ENCODE peak calls at places on chromosomes 6 and 20, in four cellular contexts. Q, G, S and Z are unnamed samples.

GRCh38 chr6:63764318-63764916 is 128.8 kb downstream of the PHF3 start:
- DNase-seq in Q (no peak), G (no peak), S (peak), Z (peak)

GRCh38 chr6:43835872-43836419 is 65.9 kb downstream of the VEGFA start:
- DNase-seq in S (no peak), G (no peak), Q (no peak), Z (no peak)

GRCh38 chr20:50567860-50568548 is 57.8 kb downstream of the PTPN1 start:
- DNase-seq in G (no peak), Q (no peak), S (no peak), Z (no peak)

GRCh38 chr6:108562503-108562993 is 1.8 kb downstream of the FOXO3 start:
- DNase-seq in Q (peak), G (peak), S (peak), Z (peak)

GRCh38 chr6:16649895-16650294 is 111.4 kb downstream of the ATXN1 start:
- DNase-seq in S (no peak), G (no peak), Q (no peak), Z (no peak)

GRCh38 chr20:2206957-2207769 is 88.6 kb upstream of the TGM3 start:
- DNase-seq in G (peak), S (peak), Q (peak), Z (peak)

GRCh38 chr6:143579703-143580102 is 68.2 kb upstream of the FUCA2 start:
- DNase-seq in Q (peak), S (peak), G (no peak), Z (no peak)

GRCh38 chr6:39882567-39882953 is 51.7 kb downstream of the MOCS1 start:
- DNase-seq in Q (no peak), S (no peak), G (no peak), Z (no peak)

GRCh38 chr6:143150291-143150690 is 89.6 kb downstream of the AIG1 start:
- DNase-seq in G (no peak), S (no peak), Q (no peak), Z (no peak)

GRCh38 chr6:152094992-152095592 is 287.6 kb downstream of the ESR1 start:
- DNase-seq in S (peak), Q (peak), G (peak), Z (no peak)

GRCh38 chr20:19881080-19881840 is 123.2 kb downstream of the RIN2 start:
- DNase-seq in G (no peak), Q (no peak), S (no peak), Z (no peak)

GRCh38 chr6:6880745-6881437 is 226.9 kb upstream of the RREB1 start:
- DNase-seq in G (no peak), Q (no peak), S (no peak), Z (no peak)

GRCh38 chr20:7085448-7085847 is 318.0 kb downstream of the BMP2 start:
- DNase-seq in Q (no peak), S (no peak), G (no peak), Z (no peak)

GRCh38 chr6:123519191-123519510 is 117.6 kb downstream of the TRDN start:
- DNase-seq in S (no peak), G (no peak), Q (no peak), Z (peak)

GRCh38 chr6:55250400-55250799 is 76.1 kb downstream of the HCRTR2 start:
- DNase-seq in G (no peak), S (no peak), Q (no peak), Z (no peak)

GRCh38 chr20:33209789-33210188 is 7.4 kb upstream of the BPIFA3 start:
- DNase-seq in Q (no peak), G (peak), S (peak), Z (no peak)

GRCh38 chr6:72420409-72420808 is 201.5 kb upstream of the KCNQ5 start:
- DNase-seq in G (no peak), Q (no peak), S (no peak), Z (no peak)

GRCh38 chr6:151808331-151809241 is 1.1 kb downstream of the ESR1 start:
- DNase-seq in G (no peak), S (peak), Q (no peak), Z (no peak)

GRCh38 chr6:71294121-71294523 is 5.5 kb downstream of the OGFRL1 start:
- DNase-seq in S (peak), Q (no peak), G (no peak), Z (no peak)

GRCh38 chr6:52013035-52013434 is 74.4 kb downstream of the PKHD1 start:
- DNase-seq in S (peak), G (peak), Q (no peak), Z (peak)

GRCh38 chr6:25449774-25450173 is 170.6 kb downstream of the CARMIL1 start:
- DNase-seq in G (no peak), Q (no peak), S (no peak), Z (no peak)

GRCh38 chr6:54441020-54441419 is 132.8 kb downstream of the TINAG start:
- DNase-seq in Q (no peak), G (no peak), S (no peak), Z (no peak)

GRCh38 chr20:34985439-34986310 is 30.0 kb downstream of the MYH7B start:
- DNase-seq in Q (no peak), S (no peak), G (no peak), Z (no peak)

GRCh38 chr6:15439410-15440022 is 193.6 kb downstream of the JARID2 start:
- DNase-seq in Q (no peak), S (no peak), G (no peak), Z (no peak)

GRCh38 chr6:150617062-150617461 is 17.4 kb downstream of the PLEKHG1 start:
- DNase-seq in G (no peak), S (no peak), Q (no peak), Z (no peak)

GRCh38 chr20:64109831-64110391 is 2.5 kb upstream of the NPBWR2 start:
- DNase-seq in Q (no peak), S (no peak), G (peak), Z (no peak)

GRCh38 chr6:109485536-109485935 is 2.5 kb upstream of the ZBTB24 start:
- DNase-seq in S (peak), Q (no peak), G (no peak), Z (no peak)

GRCh38 chr6:113723182-113723581 is 134.0 kb upstream of the MARCKS start:
- DNase-seq in Q (no peak), G (no peak), S (no peak), Z (peak)

GRCh38 chr20:15036938-15037337 is 699.5 kb upstream of the FLRT3 start:
- DNase-seq in S (no peak), Q (no peak), G (no peak), Z (no peak)

GRCh38 chr6:20534295-20534897 is at the start of gene CDKAL1:
- DNase-seq in Q (peak), S (peak), G (peak), Z (peak)

GRCh38 chr6:8108031-8108660 is 5.8 kb upstream of the EEF1E1 start:
- DNase-seq in Q (no peak), S (peak), G (no peak), Z (no peak)

GRCh38 chr20:19015326-19015725 is 197.1 kb upstream of the SLC24A3 start:
- DNase-seq in S (no peak), Q (no peak), G (no peak), Z (no peak)

GRCh38 chr6:136113736-136114173 is 136.4 kb downstream of the MTFR2 start:
- DNase-seq in G (no peak), Q (no peak), S (peak), Z (no peak)

GRCh38 chr20:10074513-10074912 is 39.7 kb downstream of the ANKEF1 start:
- DNase-seq in G (no peak), Q (no peak), S (peak), Z (no peak)

GRCh38 chr6:93419304-93420162 is at the start of gene EPHA7:
- DNase-seq in S (peak), Q (peak), G (peak), Z (peak)

GRCh38 chr20:58981564-58982364 is 708 bp downstream of the NELFCD start:
- DNase-seq in Q (no peak), S (peak), G (peak), Z (no peak)

GRCh38 chr20:42483694-42484303 is 705.9 kb downstream of the PTPRT start:
- DNase-seq in Q (no peak), G (no peak), S (no peak), Z (no peak)

GRCh38 chr6:167856999-167857660 is 30.4 kb downstream of the AFDN start:
- DNase-seq in G (no peak), S (peak), Q (no peak), Z (no peak)

GRCh38 chr20:40050596-40050995 is 638.4 kb downstream of the MAFB start:
- DNase-seq in Q (no peak), S (peak), G (no peak), Z (no peak)

GRCh38 chr20:40049838-40050237 is 639.2 kb downstream of the MAFB start:
- DNase-seq in Q (no peak), G (no peak), S (no peak), Z (no peak)

DNA sequence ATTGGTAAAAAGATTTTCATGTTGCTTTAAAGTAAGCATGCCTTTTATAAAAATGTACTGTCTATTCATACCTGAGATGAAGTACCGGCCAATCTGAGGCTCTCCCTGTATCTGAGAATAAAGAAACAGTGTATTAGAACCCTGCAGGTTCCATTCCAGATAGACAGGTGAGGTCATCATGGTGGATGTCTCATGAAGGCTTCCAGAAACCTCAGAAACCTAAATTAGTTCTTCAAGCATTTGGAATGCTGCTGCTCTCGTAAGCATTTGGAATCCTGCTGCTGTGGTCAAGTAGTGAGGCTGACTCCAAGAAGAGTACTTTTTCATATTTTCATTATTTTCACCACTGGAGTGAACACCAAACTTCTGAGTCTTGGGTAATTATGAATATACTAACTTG is 642.3 kb downstream of the MAFB start:
- DNase-seq in G (no peak), S (no peak), Q (no peak), Z (no peak)
- H3K4me3 ChIP-seq in G (no peak), S (no peak), Q (no peak), Z (no peak)

GRCh38 chr6:33412140-33413009 is 1.6 kb downstream of the PHF1 start:
- DNase-seq in Q (no peak), G (no peak), S (no peak), Z (no peak)
- H3K4me3 ChIP-seq in Q (peak), G (peak), S (no peak), Z (no peak)

GRCh38 chr6:29014729-29015608 is 9.9 kb upstream of the ZNF311 start:
- DNase-seq in S (no peak), Q (no peak), G (no peak), Z (no peak)

GRCh38 chr6:29009358-29009757 is 4.2 kb upstream of the ZNF311 start:
- DNase-seq in S (no peak), G (no peak), Q (no peak), Z (no peak)

GRCh38 chr6:29016559-29017427 is 11.7 kb upstream of the ZNF311 start:
- DNase-seq in Q (no peak), S (peak), G (peak), Z (peak)

GRCh38 chr6:29008089-29008488 is 3.0 kb upstream of the ZNF311 start:
- DNase-seq in Q (no peak), S (no peak), G (no peak), Z (no peak)

DNA sequence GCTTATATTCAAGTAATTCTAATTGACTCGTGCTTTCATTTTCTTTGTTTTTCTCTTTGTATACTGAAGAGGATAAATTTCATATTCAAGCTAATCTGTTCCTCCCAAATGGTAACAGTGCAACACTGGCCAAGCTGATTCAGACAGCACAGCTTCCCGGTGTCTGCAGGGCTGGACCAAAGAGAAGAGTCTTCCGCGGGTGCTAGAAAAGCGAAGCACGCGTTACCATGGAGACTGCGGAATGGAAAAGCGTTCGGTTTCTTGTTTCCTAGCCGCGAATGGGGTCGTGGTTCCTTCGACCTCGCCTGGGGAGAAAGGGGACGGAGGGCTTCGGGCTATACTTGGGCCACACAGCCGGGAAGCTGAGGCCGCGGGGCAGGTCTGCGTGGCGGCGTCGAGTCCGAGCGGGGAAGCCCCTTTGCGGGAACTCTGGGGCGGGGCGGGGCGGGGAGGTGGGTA is 6.2 kb upstream of the ZNF311 start:
- DNase-seq in S (peak), Q (no peak), G (no peak), Z (no peak)
- H3K4me3 ChIP-seq in S (peak), Q (peak), G (peak), Z (no peak)

GRCh38 chr6:22411408-22412105 is 114.7 kb upstream of the PRL start:
- DNase-seq in S (no peak), Q (no peak), G (no peak), Z (no peak)
- H3K4me3 ChIP-seq in S (no peak), Q (no peak), G (no peak), Z (no peak)

GRCh38 chr6:45445749-45446454 is 68.2 kb upstream of the SUPT3H start:
- DNase-seq in S (peak), G (peak), Q (peak), Z (peak)
- H3K4me3 ChIP-seq in S (no peak), G (no peak), Q (no peak), Z (no peak)

DNA sequence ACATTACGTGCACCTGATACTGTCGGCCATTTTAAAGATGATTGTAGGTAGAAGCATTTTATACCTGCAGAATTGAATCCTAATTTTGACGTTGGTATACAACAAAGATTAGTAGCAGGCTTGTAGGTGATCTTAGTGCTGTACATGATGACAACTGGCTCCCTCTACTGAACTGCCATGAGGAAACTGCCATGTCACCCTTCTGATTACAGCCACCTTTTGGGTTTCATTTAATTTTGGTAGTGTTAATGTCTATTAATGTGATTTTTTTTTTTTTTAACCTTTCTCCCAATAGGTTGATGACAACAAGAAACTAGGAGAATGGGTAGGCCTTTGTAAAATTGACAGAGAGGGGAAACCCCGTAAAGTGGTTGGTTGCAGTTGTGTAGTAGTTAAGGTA is 2.3 kb downstream of the RPS12 start:
- DNase-seq in S (no peak), Q (no peak), G (no peak), Z (no peak)
- H3K4me3 ChIP-seq in S (peak), Q (peak), G (peak), Z (peak)

GRCh38 chr6:27214126-27214601 is 33.3 kb upstream of the PRSS16 start:
- DNase-seq in Q (no peak), G (no peak), S (no peak), Z (no peak)
- H3K4me3 ChIP-seq in Q (no peak), G (no peak), S (peak), Z (peak)

DNA sequence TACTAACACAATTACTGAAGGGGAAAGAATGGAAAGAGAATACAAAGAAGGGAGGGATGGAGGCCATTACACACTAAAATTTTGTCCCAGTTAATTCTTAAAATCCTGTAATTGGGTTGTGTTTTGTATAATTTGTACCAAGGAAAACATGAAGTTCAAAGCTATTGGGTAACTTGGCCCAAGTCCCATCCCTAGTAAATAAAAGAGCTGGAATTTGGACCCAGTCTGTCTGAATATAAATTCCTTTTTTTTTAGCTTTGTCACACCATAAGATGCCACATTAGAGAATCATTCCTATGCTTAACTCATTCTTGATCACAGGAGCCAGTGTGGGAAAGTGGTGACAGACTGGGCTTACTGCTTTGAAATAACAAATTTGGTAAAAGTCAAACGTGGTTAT is 66.8 kb upstream of the CBLN4 start:
- DNase-seq in Q (no peak), G (no peak), S (no peak), Z (no peak)
- H3K4me3 ChIP-seq in Q (no peak), G (no peak), S (no peak), Z (no peak)

DNA sequence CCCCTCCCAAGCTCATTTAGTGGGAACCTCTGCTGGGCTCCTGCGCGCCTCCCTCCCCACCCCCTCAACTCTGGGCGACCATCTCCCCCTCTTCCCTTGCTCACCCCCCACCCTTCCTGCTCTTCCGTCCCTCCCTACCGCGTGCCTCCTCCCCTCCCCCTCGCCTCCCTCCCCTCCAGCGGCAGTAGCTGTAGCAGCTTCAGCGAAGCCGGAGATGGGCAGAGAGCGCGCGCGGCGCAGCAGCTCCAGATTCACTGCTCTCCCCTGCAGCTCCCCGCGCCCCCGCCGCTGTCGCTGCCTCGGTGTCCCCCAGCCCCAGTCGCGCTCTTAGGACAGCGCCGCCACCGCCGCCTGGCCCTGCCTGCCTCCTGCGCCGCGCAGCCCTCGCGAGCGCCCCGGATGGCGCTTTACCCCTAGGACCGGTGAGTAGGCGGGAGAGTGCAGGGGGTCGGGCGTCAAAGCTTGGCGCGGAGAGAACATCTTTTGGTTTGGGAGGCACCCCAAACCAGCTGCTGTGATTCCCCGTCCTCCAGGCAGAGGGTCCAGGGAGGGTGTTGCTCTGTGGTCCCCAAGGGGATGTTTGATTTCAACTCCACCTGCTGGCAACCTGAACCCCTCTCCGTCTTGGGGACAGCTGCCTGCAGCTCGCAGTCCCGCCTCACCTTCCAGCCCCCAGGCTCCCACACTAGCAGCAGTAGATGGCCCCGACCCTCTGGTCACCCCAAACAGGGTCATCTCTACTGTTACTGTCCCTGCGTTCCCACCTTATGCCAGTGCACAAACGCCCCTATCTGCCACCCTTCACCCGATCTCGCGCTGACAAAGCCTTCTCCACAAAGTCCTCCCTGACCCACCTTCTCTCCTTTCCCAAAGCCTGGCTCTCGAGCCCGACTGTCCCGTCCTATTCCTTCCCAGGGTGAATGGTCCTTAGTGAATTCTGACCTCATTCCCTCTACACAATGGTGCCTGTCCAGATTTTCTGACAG is at the start of gene FUT9:
- DNase-seq in S (no peak), Q (no peak), G (peak), Z (no peak)
- H3K4me3 ChIP-seq in S (no peak), Q (peak), G (peak), Z (no peak)

GRCh38 chr20:47351643-47352331 is 4.7 kb downstream of the ZMYND8 start:
- DNase-seq in G (no peak), S (peak), Q (no peak), Z (no peak)
- H3K4me3 ChIP-seq in G (no peak), S (peak), Q (peak), Z (peak)